ENCODE peak calls at places on chromosomes 16 and 17, in seven cellular contexts. U, Z, G, I, C, T and M are unnamed samples.

GRCh38 chr16:21101631-21102420 is 48.8 kb downstream of the DNAH3 start:
- DNase-seq in U (no peak), Z (peak), G (peak), I (peak), C (no peak), T (peak), M (peak)

GRCh38 chr17:77916771-77917481 is 41.6 kb upstream of the TNRC6C start:
- DNase-seq in U (no peak), Z (no peak), G (no peak), I (no peak), C (peak), T (no peak), M (no peak)

GRCh38 chr17:15112881-15113617 is 152.1 kb downstream of the PMP22 start:
- DNase-seq in U (no peak), Z (no peak), G (no peak), I (no peak), C (no peak), T (no peak), M (no peak)

GRCh38 chr16:81940781-81941560 is 70.3 kb downstream of the SDR42E1 start:
- DNase-seq in U (no peak), Z (peak), G (no peak), I (peak), C (no peak), T (peak), M (no peak)

GRCh38 chr16:85751665-85752501 is 987 bp upstream of the C16orf74 start:
- DNase-seq in U (no peak), Z (no peak), G (no peak), I (no peak), C (no peak), T (no peak), M (no peak)

GRCh38 chr16:19767497-19767896 is 49.4 kb downstream of the IQCK start:
- DNase-seq in U (no peak), Z (no peak), G (no peak), I (no peak), C (no peak), T (no peak), M (no peak)

GRCh38 chr16:30184430-30185140 is 1.2 kb downstream of the CORO1A start:
- DNase-seq in U (peak), Z (no peak), G (peak), I (no peak), C (peak), T (peak), M (peak)

GRCh38 chr16:81310045-81310644 is 4.6 kb upstream of the GAN start:
- DNase-seq in U (no peak), Z (no peak), G (no peak), I (no peak), C (no peak), T (no peak), M (no peak)

GRCh38 chr16:72470541-72470940 is 298.6 kb upstream of the PMFBP1 start:
- DNase-seq in U (no peak), Z (no peak), G (no peak), I (no peak), C (no peak), T (no peak), M (no peak)

GRCh38 chr16:12096162-12096781 is 119.7 kb downstream of the SNX29 start:
- DNase-seq in U (no peak), Z (no peak), G (no peak), I (no peak), C (no peak), T (no peak), M (no peak)

GRCh38 chr17:5676012-5676411 is 91.7 kb upstream of the NLRP1 start:
- DNase-seq in U (no peak), Z (no peak), G (no peak), I (no peak), C (no peak), T (no peak), M (no peak)

GRCh38 chr17:61157246-61157887 is 242.3 kb upstream of the TBX2 start:
- DNase-seq in U (no peak), Z (peak), G (no peak), I (no peak), C (no peak), T (peak), M (no peak)

GRCh38 chr16:84169765-84170310 is 17.0 kb downstream of the TAF1C start:
- DNase-seq in U (no peak), Z (no peak), G (no peak), I (no peak), C (no peak), T (no peak), M (no peak)

GRCh38 chr17:50534222-50534978 is 1.9 kb downstream of the EPN3 start:
- DNase-seq in U (peak), Z (peak), G (peak), I (no peak), C (no peak), T (peak), M (peak)

GRCh38 chr17:13429201-13429600 is 172.5 kb downstream of the HS3ST3A1 start:
- DNase-seq in U (no peak), Z (no peak), G (no peak), I (no peak), C (no peak), T (peak), M (no peak)

GRCh38 chr17:40432864-40433528 is 10.3 kb upstream of the IGFBP4 start:
- DNase-seq in U (no peak), Z (no peak), G (peak), I (no peak), C (peak), T (peak), M (peak)

GRCh38 chr16:11101283-11101682 is 154.7 kb downstream of the SOCS1 start:
- DNase-seq in U (no peak), Z (no peak), G (no peak), I (no peak), C (no peak), T (no peak), M (no peak)

GRCh38 chr17:36501963-36502362 is 15.5 kb downstream of the ZNHIT3 start:
- DNase-seq in U (no peak), Z (no peak), G (no peak), I (no peak), C (peak), T (no peak), M (no peak)

GRCh38 chr16:1338119-1338730 is 4.8 kb downstream of the BAIAP3 start:
- DNase-seq in U (peak), Z (peak), G (peak), I (peak), C (no peak), T (peak), M (peak)

GRCh38 chr17:43401293-43401692 is 2.5 kb downstream of the ARL4D start:
- DNase-seq in U (no peak), Z (peak), G (no peak), I (no peak), C (peak), T (no peak), M (peak)

GRCh38 chr16:79912592-79913310 is 312.2 kb upstream of the MAF start:
- DNase-seq in U (no peak), Z (no peak), G (no peak), I (no peak), C (no peak), T (no peak), M (no peak)

GRCh38 chr17:58328195-58329034 is at the start of gene TSPOAP1:
- DNase-seq in U (peak), Z (no peak), G (peak), I (no peak), C (no peak), T (peak), M (no peak)

GRCh38 chr16:69223882-69224281 is 36.9 kb downstream of the SNTB2 start:
- DNase-seq in U (no peak), Z (no peak), G (no peak), I (no peak), C (no peak), T (no peak), M (no peak)

GRCh38 chr17:77840576-77841160 is 117.8 kb upstream of the TNRC6C start:
- DNase-seq in U (no peak), Z (no peak), G (peak), I (no peak), C (peak), T (no peak), M (no peak)

GRCh38 chr16:4372578-4373355 is 1.1 kb downstream of the VASN start:
- DNase-seq in U (peak), Z (peak), G (no peak), I (peak), C (peak), T (peak), M (peak)

DNA sequence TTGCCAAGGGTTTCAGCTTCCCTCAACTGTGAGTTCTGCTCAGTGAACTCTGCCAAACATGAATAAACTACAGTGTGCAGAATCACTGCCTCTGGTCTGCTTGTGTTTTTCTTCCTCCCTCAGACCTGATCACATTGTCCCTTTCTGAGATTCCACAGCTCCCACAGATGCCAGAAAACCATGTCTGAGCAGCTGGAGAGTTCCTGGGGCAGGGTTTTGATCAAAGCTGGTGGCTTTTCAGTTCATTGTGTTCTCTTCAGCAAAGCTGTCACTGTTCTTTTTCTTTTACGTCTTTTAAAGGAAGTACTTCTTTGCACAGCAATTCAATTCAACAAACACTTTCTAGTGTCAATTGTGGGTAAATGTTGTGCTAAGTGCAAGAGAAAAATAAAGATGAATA is 555.8 kb downstream of the RBFOX1 start:
- DNase-seq in U (no peak), Z (no peak), G (no peak), I (no peak), C (no peak), T (no peak), M (no peak)
- H3K27ac ChIP-seq in U (no peak), Z (no peak), G (no peak), I (no peak), C (peak), T (no peak), M (no peak)

GRCh38 chr17:64505320-64506200 is 529 bp downstream of the DDX5 start:
- DNase-seq in U (peak), Z (peak), G (peak), I (peak), C (peak), T (peak), M (peak)
- TF ChIP-seq EP300 in U (no peak), Z (no peak), G (no peak), I (no peak), C (no peak), T (no peak), M (no peak)

GRCh38 chr16:28822520-28823290 is at the start of gene ATXN2L:
- DNase-seq in U (peak), Z (peak), G (peak), I (peak), C (peak), T (peak), M (peak)
- TF ChIP-seq CTCF in U (no peak), Z (no peak), G (peak), I (peak), C (no peak), T (no peak), M (no peak)

DNA sequence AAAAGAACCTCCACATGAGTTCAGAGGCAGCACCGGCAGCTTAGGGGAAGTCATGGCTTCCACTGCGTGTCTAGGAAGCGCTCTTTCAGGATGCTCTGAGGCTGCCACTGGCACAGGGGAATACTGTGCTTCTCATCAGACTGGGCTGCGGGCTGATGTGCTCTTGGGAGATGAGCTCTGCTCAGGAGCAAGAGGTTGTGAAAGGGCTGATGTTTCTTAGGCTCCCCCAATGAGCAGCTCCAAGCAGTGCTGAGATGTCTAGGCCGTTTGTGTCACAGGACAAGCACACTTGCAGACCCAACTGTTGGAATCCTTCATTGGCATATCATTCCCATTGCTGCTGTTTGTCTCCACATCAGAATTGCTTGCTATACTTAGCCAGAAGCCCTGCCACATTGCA is 3.6 kb downstream of the SP2 start:
- DNase-seq in U (no peak), Z (no peak), G (no peak), I (no peak), C (no peak), T (no peak), M (no peak)
- H3K27ac ChIP-seq in U (no peak), Z (no peak), G (no peak), I (no peak), C (no peak), T (no peak), M (no peak)

GRCh38 chr17:2400474-2400866 is 390 bp downstream of the MNT start:
- DNase-seq in U (peak), Z (no peak), G (peak), I (peak), C (peak), T (peak), M (peak)
- TF ChIP-seq EP300 in U (no peak), Z (no peak), G (no peak), I (no peak), C (no peak), T (no peak), M (no peak)

GRCh38 chr16:67976205-67976604 is 4.1 kb downstream of the DPEP3 start:
- DNase-seq in U (no peak), Z (no peak), G (no peak), I (no peak), C (no peak), T (no peak), M (no peak)

GRCh38 chr16:67977005-67977404 is 3.3 kb downstream of the DPEP3 start:
- DNase-seq in U (no peak), Z (no peak), G (no peak), I (no peak), C (no peak), T (no peak), M (no peak)

GRCh38 chr16:67977469-67978227 is 2.7 kb downstream of the DPEP3 start:
- DNase-seq in U (no peak), Z (no peak), G (no peak), I (no peak), C (no peak), T (no peak), M (no peak)

GRCh38 chr16:67982011-67982696 is 1.9 kb upstream of the DPEP3 start:
- DNase-seq in U (no peak), Z (no peak), G (no peak), I (no peak), C (no peak), T (no peak), M (no peak)

DNA sequence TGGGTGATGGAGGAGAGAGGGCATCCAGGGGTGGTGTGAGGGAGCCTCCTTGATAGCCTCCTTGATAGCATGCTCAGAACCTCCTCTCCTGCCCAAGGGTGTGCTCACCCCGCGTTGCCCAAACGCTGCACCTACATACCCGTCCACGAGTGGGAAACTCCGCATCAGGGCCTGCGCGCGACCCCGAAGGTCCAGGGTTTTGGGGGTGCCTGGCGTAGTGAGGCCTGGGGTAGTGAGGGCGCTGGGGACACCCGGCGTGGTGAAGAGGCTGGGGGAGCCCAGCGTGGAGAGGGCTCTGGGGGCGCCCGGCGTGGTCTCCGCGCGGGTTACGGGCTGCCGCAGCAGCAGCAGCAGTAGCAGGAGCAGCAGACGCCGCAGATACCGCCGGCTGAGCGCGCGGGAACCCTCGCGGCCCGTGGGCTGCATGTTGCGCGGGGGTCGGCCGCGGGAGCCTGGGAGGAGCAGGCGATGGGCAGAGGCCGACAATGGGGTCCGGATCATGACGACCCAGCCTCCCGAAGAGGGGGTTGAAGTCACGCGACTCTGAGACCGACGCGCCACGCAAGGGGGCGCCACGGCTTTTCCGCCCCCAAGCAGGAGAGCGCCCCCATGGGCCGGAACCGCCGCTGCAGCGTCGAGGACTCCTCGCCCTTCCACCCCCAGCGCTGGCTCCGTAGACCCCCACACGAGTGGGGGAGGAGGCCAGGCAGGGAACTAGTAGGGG is at the start of gene DPEP3:
- DNase-seq in U (no peak), Z (no peak), G (no peak), I (no peak), C (no peak), T (peak), M (no peak)
- TF ChIP-seq CTCF in U (peak), Z (no peak), G (no peak), I (no peak), C (no peak), T (no peak), M (no peak)

GRCh38 chr16:2484898-2485508 is 10.1 kb downstream of the TBC1D24 start:
- DNase-seq in U (peak), Z (no peak), G (no peak), I (peak), C (no peak), T (no peak), M (no peak)

GRCh38 chr16:2485811-2486507 is 11.0 kb downstream of the TBC1D24 start:
- DNase-seq in U (no peak), Z (no peak), G (no peak), I (no peak), C (no peak), T (no peak), M (no peak)

GRCh38 chr16:2482181-2483107 is 7.5 kb downstream of the TBC1D24 start:
- DNase-seq in U (peak), Z (no peak), G (peak), I (no peak), C (peak), T (peak), M (no peak)

GRCh38 chr16:2483160-2483559 is 8.2 kb downstream of the TBC1D24 start:
- DNase-seq in U (no peak), Z (no peak), G (no peak), I (no peak), C (no peak), T (peak), M (no peak)

DNA sequence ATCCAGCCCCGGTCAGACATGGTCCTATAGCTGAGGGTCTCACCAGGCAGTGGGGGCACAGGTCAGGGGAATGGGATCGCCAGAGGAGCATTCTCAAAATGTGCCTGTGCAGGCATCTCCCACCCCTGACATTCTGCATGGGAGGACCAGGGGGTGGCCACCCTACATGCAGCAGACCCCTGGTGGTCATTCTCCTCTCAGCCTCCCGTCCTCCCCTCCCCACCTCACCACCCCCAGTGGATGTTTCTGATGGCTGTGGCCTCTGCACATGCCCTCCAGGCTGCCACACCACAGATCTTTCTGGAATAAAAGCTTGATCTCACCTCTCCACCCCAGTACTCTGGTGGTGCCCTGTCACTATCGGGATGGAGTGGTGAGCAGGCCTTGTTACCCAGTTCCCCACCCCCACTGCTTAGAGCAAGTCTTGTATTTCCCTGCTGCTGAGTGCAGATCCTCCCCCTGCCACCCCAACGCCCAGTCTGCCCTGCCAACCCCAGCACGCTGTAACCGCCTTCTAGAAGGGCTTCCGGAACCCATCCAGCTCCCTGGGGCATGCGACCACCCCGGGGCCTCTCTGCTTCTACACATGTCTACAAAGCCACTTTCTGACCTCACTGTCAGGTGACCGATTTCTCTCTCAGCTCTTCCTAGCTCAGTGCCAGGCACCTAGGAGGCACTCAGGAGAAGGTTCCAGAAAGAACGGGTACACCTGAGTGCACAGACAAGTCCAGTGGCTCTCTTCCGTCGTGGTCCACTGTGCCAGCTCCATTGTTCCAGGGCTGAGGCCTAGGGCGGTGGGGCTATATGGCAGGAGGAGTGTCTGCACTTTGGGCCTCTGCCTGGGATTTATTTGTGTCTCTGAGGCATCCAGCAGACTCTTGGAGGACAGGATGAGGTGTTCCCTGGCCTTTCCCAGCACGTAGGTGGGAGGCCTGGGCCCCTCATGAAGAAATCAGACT is 9.3 kb downstream of the TBC1D24 start:
- DNase-seq in U (no peak), Z (no peak), G (no peak), I (no peak), C (no peak), T (peak), M (no peak)
- H3K27ac ChIP-seq in U (peak), Z (no peak), G (peak), I (peak), C (peak), T (no peak), M (no peak)

GRCh38 chr17:81295031-81295677 is at the start of gene SLC38A10:
- DNase-seq in U (peak), Z (peak), G (peak), I (peak), C (peak), T (peak), M (peak)
- TF ChIP-seq EP300 in U (peak), Z (no peak), G (no peak), I (no peak), C (no peak), T (peak), M (no peak)